ENCODE peak calls at places on chromosomes 3 and 15, in four cellular contexts. One of them, this sample, is unnamed.

GRCh38 chr3:122558605-122559004 is 5.5 kb downstream of the PARP9 start:
- DNase-seq in HEK293T: no peak
- DNase-seq in WTC11: no peak
- DNase-seq in K562: no peak
- DNase-seq in this sample: peak; percentile 25

GRCh38 chr3:87437765-87438164 is 161.4 kb upstream of the POU1F1 start:
- DNase-seq in HEK293T: no peak
- DNase-seq in K562: no peak
- DNase-seq in WTC11: no peak
- DNase-seq in this sample: no peak

GRCh38 chr3:160564205-160564922 is 1.0 kb downstream of the KPNA4 start:
- DNase-seq in WTC11: no peak
- DNase-seq in K562: no peak
- DNase-seq in HEK293T: peak; percentile 21
- DNase-seq in this sample: peak; percentile 10

GRCh38 chr3:81426826-81427565 is 334.4 kb downstream of the GBE1 start:
- DNase-seq in HEK293T: no peak
- DNase-seq in WTC11: no peak
- DNase-seq in K562: no peak
- DNase-seq in this sample: no peak

GRCh38 chr15:84654689-84655453 is 788 bp upstream of the WDR73 start:
- DNase-seq in WTC11: peak; percentile 81
- DNase-seq in HEK293T: peak; percentile 70
- DNase-seq in K562: peak; percentile 27
- DNase-seq in this sample: peak; percentile 73

GRCh38 chr3:175002732-175003143 is 143.6 kb downstream of the NAALADL2 start:
- DNase-seq in HEK293T: no peak
- DNase-seq in K562: no peak
- DNase-seq in WTC11: no peak
- DNase-seq in this sample: no peak

GRCh38 chr15:101358895-101359294 is 63.8 kb upstream of the SNRPA1 start:
- DNase-seq in HEK293T: no peak
- DNase-seq in K562: no peak
- DNase-seq in WTC11: no peak
- DNase-seq in this sample: peak; percentile 8

GRCh38 chr15:23538657-23539056 is 26.8 kb upstream of the MKRN3 start:
- DNase-seq in WTC11: no peak
- DNase-seq in HEK293T: no peak
- DNase-seq in K562: no peak
- DNase-seq in this sample: no peak

GRCh38 chr3:16203031-16203430 is 28.6 kb downstream of the GALNT15 start:
- DNase-seq in K562: no peak
- DNase-seq in HEK293T: no peak
- DNase-seq in WTC11: no peak
- DNase-seq in this sample: no peak

DNA sequence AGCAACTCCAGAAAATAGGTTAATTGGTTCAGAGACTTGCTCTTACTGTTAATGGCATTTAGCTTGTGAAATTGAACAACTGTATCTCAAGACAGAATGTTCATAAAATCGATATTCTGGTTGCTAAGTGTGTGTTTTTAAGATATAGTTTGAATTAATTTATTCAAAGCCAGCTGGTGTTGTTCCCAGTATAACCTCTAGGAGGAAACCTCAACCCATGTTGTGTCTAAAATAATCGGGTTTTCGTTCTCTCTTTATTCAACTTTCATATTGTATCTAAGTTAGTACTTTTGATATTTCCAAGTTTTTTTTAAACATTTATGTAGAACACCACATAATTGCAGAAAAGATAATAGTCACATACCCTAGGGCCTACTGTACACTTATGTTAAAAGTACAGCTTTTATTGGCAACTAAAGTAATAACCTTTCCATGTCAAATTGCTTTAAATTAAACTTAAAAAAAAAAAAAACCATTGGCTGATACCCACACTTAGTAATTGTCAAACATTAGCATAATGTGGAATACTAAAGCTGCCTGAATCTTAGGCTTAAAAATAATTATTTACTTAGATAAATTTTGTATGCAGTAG is 90.9 kb downstream of the SAMMSON start:
- DNase-seq in HEK293T: peak; percentile 35
- DNase-seq in K562: peak; percentile 27
- DNase-seq in WTC11: no peak
- DNase-seq in this sample: no peak
- TF ChIP-seq ELF4 in HEK293T: no peak
- TF ChIP-seq ELF4 in K562: no peak
- TF ChIP-seq ELF4 in WTC11: no peak
- TF ChIP-seq ELF4 in this sample: no peak

DNA sequence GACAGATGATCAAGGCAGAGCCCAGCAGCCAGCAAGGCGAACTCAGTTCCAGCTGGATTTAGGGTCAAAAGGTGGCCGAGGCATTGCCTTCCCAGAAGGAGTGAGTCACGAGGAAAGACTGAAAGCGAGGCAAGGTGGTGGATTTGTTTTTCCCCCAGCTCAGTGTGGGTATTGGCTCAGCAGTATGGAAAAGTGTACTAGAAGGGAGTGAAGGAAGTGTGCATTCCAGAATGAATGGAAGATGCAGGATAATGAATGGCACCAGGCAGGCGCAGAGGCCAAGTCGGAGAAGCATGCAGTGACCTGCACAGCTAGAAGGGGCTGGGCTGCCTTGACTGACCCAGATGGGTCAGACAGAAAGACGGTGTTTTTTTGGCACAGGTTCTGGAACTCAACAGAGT is 46.3 kb downstream of the FOXP1 start:
- DNase-seq in K562: no peak
- DNase-seq in HEK293T: no peak
- DNase-seq in WTC11: no peak
- DNase-seq in this sample: no peak
- TF ChIP-seq ELF4 in K562: no peak
- TF ChIP-seq ELF4 in HEK293T: no peak
- TF ChIP-seq ELF4 in WTC11: no peak
- TF ChIP-seq ELF4 in this sample: no peak

GRCh38 chr3:184710870-184711365 is 946 bp downstream of the MAGEF1 start:
- DNase-seq in WTC11: no peak
- DNase-seq in K562: peak; percentile 42
- DNase-seq in HEK293T: no peak
- DNase-seq in this sample: no peak
- TF ChIP-seq ELF4 in WTC11: no peak
- TF ChIP-seq ELF4 in K562: no peak
- TF ChIP-seq ELF4 in HEK293T: no peak
- TF ChIP-seq ELF4 in this sample: no peak

DNA sequence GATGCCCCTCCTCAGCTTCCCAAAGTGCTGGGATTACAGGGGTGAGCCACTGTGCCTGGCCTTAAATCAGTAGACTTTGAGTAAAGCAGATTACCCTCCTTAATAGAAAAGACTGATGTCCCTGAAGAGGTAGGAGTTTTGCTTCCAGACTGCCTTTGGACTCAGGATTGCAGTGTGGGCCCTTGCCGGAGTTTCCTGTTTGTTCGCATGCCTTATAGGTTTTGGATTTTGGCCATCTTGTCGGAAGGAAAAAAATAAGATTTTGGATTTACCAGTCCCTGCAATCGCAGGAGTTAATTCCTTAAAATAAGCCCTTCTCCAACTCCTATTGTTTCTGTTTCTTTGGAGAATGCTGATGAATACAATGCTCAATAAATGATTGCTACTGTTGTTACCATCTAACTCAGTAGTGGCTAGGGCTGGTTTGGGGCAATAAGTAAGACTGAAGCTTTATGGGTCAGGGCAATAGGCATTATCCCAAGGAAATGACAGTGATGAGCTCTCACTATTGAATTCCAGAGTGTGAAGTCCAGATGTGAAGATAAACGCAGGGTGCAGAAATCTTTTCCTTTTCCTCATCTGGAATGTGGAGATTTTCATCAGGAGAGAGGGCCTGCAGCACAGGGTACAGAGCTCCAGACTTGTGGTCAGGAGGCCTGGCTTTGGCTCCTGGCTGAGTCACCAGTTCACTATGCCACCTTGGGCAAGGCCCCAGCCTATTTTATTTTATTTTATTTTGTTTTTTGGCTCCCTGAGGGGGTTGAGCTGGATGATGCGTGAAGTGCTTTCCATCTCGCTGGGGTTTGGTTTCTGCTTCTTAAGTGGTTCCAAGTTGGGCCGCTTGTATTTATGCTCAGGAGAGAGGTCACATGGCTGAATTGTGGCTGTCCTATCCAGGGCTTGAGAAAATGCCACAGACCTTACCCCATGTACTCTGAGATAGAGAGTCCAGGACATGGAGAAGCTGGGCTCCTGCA is 25.3 kb downstream of the FOXL2 start:
- DNase-seq in HEK293T: no peak
- DNase-seq in K562: no peak
- DNase-seq in WTC11: no peak
- DNase-seq in this sample: peak; percentile 58
- TF ChIP-seq ELF4 in HEK293T: no peak
- TF ChIP-seq ELF4 in K562: no peak
- TF ChIP-seq ELF4 in WTC11: no peak
- TF ChIP-seq ELF4 in this sample: no peak

DNA sequence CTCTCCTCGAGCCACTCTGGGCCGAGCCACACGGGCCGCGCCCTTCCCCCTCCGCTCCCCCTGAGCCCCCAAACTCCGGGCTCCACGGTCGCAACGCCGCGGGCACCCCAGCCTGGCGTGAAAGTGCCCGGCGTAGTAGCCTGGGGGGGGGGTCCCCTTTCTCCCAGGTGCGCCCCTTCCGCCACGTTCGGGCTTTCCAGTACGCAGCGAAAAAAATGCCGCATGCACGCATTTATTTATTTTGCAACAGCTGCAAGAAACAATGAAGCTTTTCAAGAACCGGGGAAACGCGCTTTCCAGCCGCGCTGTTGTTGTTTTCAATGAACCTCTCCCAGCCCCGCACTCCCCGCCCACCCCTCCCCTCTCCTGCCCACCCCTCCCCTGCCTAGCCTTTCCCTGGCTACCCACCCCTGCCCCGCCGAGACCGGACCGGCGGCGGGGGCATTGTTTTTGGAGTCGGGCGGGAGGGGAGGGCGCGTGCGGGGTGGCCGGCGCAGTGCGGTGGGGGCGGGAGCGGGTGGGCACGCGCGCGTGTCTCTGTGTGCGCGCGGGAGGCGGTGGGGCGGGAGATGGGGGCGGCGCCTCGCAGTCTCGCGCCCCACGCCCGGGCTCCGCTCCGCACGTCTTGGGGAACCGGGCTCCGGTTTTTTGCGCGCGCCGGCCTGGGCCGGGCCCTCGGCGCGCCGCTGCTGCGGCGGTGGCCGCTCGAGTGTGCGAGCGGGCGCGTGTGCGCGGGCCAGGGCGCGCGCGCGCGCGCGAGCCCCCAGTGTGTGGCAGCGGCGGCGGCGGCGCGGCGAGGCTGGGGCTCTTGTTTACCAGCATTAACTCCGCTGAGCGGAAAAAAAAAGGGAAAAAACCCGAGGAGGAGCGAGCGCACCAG is at the start of gene IGF1R:
- DNase-seq in WTC11: peak; percentile 69
- DNase-seq in HEK293T: peak; percentile 87
- DNase-seq in K562: peak; percentile 89
- DNase-seq in this sample: peak; percentile 80
- TF ChIP-seq ELF4 in WTC11: no peak
- TF ChIP-seq ELF4 in HEK293T: no peak
- TF ChIP-seq ELF4 in K562: no peak
- TF ChIP-seq ELF4 in this sample: no peak

DNA sequence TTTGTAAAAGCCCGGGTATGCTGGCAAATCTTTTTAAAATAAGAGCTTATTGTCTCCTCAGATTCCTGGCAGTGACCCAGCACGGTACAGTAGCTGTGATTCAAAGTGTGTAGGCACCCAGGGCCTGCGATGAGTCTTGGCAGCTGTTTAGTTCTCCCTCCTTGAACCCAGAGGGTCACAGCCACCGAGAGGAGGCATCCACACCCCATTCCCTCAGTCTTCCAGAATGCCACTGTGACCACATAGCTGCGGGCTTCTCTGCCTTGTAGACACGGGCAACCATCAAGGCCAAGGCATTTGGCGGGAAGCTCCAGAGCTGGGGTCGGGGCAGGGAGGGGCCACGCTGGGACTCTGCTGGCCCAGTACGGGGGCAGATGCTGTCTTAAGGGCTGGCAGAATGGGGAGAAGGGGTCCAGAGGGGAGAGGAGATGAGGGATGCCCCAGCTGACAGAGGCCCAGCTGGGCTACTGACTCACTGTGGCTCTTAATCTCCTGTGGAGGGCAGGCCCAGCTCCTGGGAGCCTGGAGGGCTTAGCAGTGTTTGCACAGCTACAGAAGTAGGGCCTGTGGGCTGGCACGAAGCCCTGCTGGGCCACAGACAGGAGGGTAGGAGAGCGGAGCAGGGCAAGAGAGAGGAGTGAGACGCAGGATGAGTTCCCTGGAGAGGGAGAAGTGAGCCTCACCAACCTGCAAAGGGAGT is 68.8 kb upstream of the DLG1 start:
- DNase-seq in HEK293T: no peak
- DNase-seq in K562: no peak
- DNase-seq in WTC11: no peak
- DNase-seq in this sample: peak; percentile 61
- TF ChIP-seq ELF4 in HEK293T: no peak
- TF ChIP-seq ELF4 in K562: no peak
- TF ChIP-seq ELF4 in WTC11: no peak
- TF ChIP-seq ELF4 in this sample: no peak